ENCODE peak calls at places on chromosomes 7 and 10, in four cellular contexts. S, A, W and K are unnamed samples.

GRCh38 chr10:126749030-126749655 is 78.7 kb upstream of the C10orf90 start:
- DNase-seq in A (no peak), W (peak; percentile 61), S (peak; percentile 20), K (peak; percentile 75)

GRCh38 chr10:57830877-57831535 is 436.7 kb downstream of the IPMK start:
- DNase-seq in A (no peak), W (no peak), S (no peak), K (no peak)

GRCh38 chr7:141461924-141462323 is 89.3 kb upstream of the AGK start:
- DNase-seq in W (no peak), A (no peak), S (no peak), K (no peak)

GRCh38 chr7:99693427-99694200 is 13.8 kb upstream of the CYP3A5 start:
- DNase-seq in A (no peak), W (no peak), S (peak; percentile 78), K (no peak)

GRCh38 chr10:1476106-1476803 is 261.1 kb downstream of the ADARB2 start:
- DNase-seq in S (no peak), A (no peak), W (no peak), K (no peak)

GRCh38 chr7:88357295-88357694 is 50.6 kb upstream of the STEAP4 start:
- DNase-seq in A (no peak), S (no peak), W (no peak), K (no peak)

GRCh38 chr10:132036887-132037675 is 28.7 kb upstream of the JAKMIP3 start:
- DNase-seq in S (no peak), W (no peak), A (no peak), K (no peak)

GRCh38 chr10:119663866-119664698 is 12.9 kb downstream of the BAG3 start:
- DNase-seq in A (no peak), S (peak; percentile 38), W (peak; percentile 75), K (no peak)

GRCh38 chr7:48101352-48101751 is 12.3 kb downstream of the UPP1 start:
- DNase-seq in S (no peak), W (no peak), A (no peak), K (no peak)

GRCh38 chr7:51289608-51290370 is 26.8 kb downstream of the COBL start:
- DNase-seq in S (no peak), A (no peak), W (no peak), K (no peak)

GRCh38 chr7:44131173-44132009 is 8.0 kb upstream of the POLD2 start:
- DNase-seq in W (peak; percentile 36), S (peak; percentile 49), A (no peak), K (no peak)
- TF ChIP-seq MXI1 in W (no peak), S (no peak), A (no peak), K (no peak)

DNA sequence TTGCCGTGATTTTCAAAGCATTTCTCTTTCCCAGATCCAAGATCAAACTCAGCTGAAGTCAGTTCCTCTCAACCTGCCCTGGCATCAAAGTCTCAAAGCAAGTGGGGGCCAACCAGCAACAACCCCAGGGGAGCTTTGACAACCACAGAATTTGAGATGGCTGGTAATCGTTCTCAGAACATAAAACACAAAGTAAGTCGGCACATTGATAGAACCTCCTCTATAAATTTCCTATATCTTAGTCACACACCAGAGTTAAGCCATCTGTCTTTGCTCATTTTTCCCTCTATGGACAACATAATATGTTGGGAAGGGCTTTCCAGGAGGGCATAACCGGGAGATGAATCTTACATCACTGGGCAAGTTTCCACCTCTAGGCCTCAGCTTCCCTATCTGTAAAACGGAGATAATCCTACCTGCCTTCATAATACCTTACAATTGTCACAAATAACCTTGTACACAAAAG is 1.2 kb upstream of the DNAJC9 start:
- DNase-seq in A (no peak), S (peak; percentile 18), W (no peak), K (no peak)
- TF ChIP-seq USF2 in A (no peak), S (no peak), W (no peak), K (no peak)

DNA sequence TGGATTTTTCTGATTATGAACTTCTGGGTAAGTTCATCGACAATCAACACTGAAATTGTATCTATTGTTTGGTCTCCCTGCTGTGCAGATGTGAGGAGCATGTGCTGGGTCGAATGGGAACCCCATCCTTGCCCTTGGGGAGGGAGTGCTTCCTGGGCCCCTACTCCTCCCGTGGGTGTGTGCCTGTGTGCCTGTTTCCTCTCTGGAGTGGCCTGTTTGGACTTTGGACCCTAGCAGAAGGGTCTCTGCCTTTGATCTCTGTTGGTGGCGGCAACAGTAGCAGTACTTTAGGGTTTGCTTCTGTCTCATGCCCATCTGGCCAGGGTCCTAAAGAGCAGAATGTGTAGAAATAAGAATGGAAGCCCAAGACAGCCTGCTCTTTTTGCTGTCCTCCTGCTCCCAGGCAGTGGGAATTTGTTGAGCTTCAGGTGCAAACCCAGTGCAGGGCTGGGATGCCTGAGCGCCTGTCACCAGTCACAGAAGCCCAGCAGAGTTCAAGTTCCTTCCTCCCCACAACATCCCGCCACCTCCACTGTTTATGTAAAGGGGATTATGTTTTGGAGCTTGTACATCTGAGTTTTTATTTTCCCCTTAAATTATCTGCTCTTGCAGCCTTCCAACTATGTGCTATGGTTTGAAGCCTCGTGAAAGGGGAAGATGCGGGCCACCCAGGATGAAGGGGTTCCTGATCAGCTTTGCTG is 1.5 kb upstream of the TACR2 start:
- DNase-seq in W (no peak), S (no peak), A (no peak), K (no peak)
- TF ChIP-seq RCOR1 in W (no peak), S (no peak), A (no peak), K (no peak)

GRCh38 chr7:2269468-2270460 is 27.7 kb downstream of the NUDT1 start:
- DNase-seq in W (peak; percentile 73), S (no peak), A (no peak), K (peak; percentile 57)

GRCh38 chr7:2271273-2272026 is 29.4 kb downstream of the NUDT1 start:
- DNase-seq in W (peak; percentile 29), A (no peak), S (no peak), K (no peak)

GRCh38 chr7:2270495-2270894 is 28.5 kb downstream of the NUDT1 start:
- DNase-seq in A (no peak), W (no peak), S (no peak), K (no peak)

GRCh38 chr7:2273866-2274265 is 31.8 kb downstream of the NUDT1 start:
- DNase-seq in S (no peak), W (no peak), A (no peak), K (no peak)

GRCh38 chr7:2272031-2272430 is 30.0 kb downstream of the NUDT1 start:
- DNase-seq in A (no peak), S (no peak), W (peak; percentile 38), K (no peak)
- TF ChIP-seq MXI1 in A (no peak), S (no peak), W (no peak), K (no peak)

DNA sequence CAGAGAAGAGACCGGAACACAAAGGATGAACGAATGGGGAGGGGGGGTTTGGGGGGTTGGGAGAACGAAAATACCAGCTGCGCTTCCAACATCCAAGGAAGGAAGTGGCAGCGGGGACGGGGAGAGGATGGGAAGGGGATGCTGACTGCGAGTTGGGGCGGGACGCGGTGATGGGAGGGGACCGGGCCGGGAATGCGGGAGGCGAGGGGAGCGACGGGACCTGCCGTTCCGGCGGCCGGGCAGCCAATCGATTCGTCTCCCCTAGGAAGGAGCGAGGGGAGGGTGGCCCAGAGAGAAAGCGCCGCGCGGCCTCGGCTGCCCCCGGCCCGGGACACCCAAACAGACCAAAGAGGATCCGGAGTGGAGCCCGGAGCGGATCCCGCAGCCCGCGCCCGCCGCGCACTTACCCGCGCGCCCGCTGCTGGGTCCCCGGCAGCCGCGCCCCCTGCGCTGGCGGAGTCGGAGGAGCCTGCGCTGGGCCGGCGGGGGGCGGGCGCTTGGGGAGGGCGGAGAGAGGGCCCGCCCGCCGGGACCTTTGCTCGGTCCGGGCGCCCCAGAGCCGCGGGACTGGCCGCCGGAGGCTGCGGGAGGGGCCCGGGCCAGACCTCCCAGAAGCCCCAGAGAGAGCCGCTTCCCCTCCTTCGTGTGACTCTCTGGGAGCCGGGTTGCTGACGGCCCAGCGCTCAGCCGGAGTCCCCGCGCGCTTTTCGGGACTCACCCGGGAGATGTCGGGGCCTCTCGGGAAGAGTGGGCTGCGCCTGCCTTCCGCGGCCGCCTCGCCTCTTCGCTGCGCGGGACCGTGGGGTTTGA is at the start of gene GSDME:
- DNase-seq in W (peak; percentile 96), A (no peak), S (peak; percentile 36), K (peak; percentile 59)
- TF ChIP-seq USF2 in W (no peak), A (no peak), S (no peak), K (no peak)